ENCODE peak calls at places on chromosomes 13 and 19, in five cellular contexts. One of them, this sample, is unnamed.
A peak's percentile ranks its signal among the peaks of the same experiment; 100 is the strongest.

GRCh38 chr13:45412274-45413049 is 5.7 kb downstream of the SLC25A30 start:
- DNase-seq in bronchial epithelial cell: peak; percentile 24
- DNase-seq in B cell: no peak
- DNase-seq in esophagus muscularis mucosa: no peak
- DNase-seq in heart left ventricle: no peak
- DNase-seq in this sample: no peak

GRCh38 chr19:6236310-6237291 is 43.2 kb downstream of the MLLT1 start:
- DNase-seq in bronchial epithelial cell: peak; percentile 43
- DNase-seq in B cell: no peak
- DNase-seq in esophagus muscularis mucosa: no peak
- DNase-seq in heart left ventricle: peak; percentile 55
- DNase-seq in this sample: peak; percentile 89

GRCh38 chr13:30421093-30422055 is 919 bp upstream of the UBE2L5 start:
- DNase-seq in bronchial epithelial cell: peak; percentile 58
- DNase-seq in B cell: peak; percentile 56
- DNase-seq in esophagus muscularis mucosa: peak; percentile 95
- DNase-seq in heart left ventricle: peak; percentile 92
- DNase-seq in this sample: peak; percentile 75

GRCh38 chr19:5719274-5719960 is 529 bp downstream of the LONP1 start:
- DNase-seq in bronchial epithelial cell: peak; percentile 37
- DNase-seq in B cell: no peak
- DNase-seq in esophagus muscularis mucosa: no peak
- DNase-seq in heart left ventricle: peak; percentile 37
- DNase-seq in this sample: no peak

GRCh38 chr19:1739960-1740629 is 13.2 kb upstream of the ONECUT3 start:
- DNase-seq in bronchial epithelial cell: no peak
- DNase-seq in B cell: no peak
- DNase-seq in esophagus muscularis mucosa: no peak
- DNase-seq in heart left ventricle: no peak
- DNase-seq in this sample: no peak

GRCh38 chr13:41411536-41411935 is 45.8 kb upstream of the RGCC start:
- DNase-seq in bronchial epithelial cell: peak; percentile 50
- DNase-seq in B cell: peak; percentile 26
- DNase-seq in esophagus muscularis mucosa: peak; percentile 90
- DNase-seq in heart left ventricle: no peak
- DNase-seq in this sample: peak; percentile 25

GRCh38 chr13:41492432-41493267 is 35.3 kb downstream of the RGCC start:
- DNase-seq in bronchial epithelial cell: no peak
- DNase-seq in B cell: peak; percentile 51
- DNase-seq in esophagus muscularis mucosa: peak; percentile 70
- DNase-seq in heart left ventricle: no peak
- DNase-seq in this sample: no peak

GRCh38 chr13:27374650-27375049 is 49.8 kb upstream of the GTF3A start:
- DNase-seq in bronchial epithelial cell: peak; percentile 77
- DNase-seq in B cell: peak; percentile 76
- DNase-seq in esophagus muscularis mucosa: no peak
- DNase-seq in heart left ventricle: peak; percentile 58
- DNase-seq in this sample: peak; percentile 58

GRCh38 chr13:28601581-28601980 is 57.3 kb upstream of the POMP start:
- DNase-seq in bronchial epithelial cell: no peak
- DNase-seq in B cell: no peak
- DNase-seq in esophagus muscularis mucosa: no peak
- DNase-seq in heart left ventricle: no peak
- DNase-seq in this sample: no peak

GRCh38 chr13:60397693-60398437 is 845 bp downstream of the TDRD3 start:
- DNase-seq in bronchial epithelial cell: peak; percentile 33
- DNase-seq in B cell: peak; percentile 70
- DNase-seq in esophagus muscularis mucosa: peak; percentile 92
- DNase-seq in heart left ventricle: peak; percentile 73
- DNase-seq in this sample: peak; percentile 41

GRCh38 chr19:2239771-2240770 is 3.4 kb downstream of the SF3A2 start:
- DNase-seq in bronchial epithelial cell: no peak
- DNase-seq in B cell: no peak
- DNase-seq in esophagus muscularis mucosa: peak; percentile 93
- DNase-seq in heart left ventricle: no peak
- DNase-seq in this sample: no peak

GRCh38 chr13:93190006-93190405 is 36.6 kb upstream of the GPC6 start:
- DNase-seq in bronchial epithelial cell: no peak
- DNase-seq in B cell: no peak
- DNase-seq in esophagus muscularis mucosa: no peak
- DNase-seq in heart left ventricle: no peak
- DNase-seq in this sample: no peak

GRCh38 chr19:3665681-3666544 is 34.4 kb downstream of the PIP5K1C start:
- DNase-seq in bronchial epithelial cell: no peak
- DNase-seq in B cell: peak; percentile 84
- DNase-seq in esophagus muscularis mucosa: no peak
- DNase-seq in heart left ventricle: peak; percentile 65
- DNase-seq in this sample: no peak

GRCh38 chr19:48329167-48329891 is 4.0 kb downstream of the EMP3 start:
- DNase-seq in bronchial epithelial cell: peak; percentile 68
- DNase-seq in B cell: peak; percentile 54
- DNase-seq in esophagus muscularis mucosa: no peak
- DNase-seq in heart left ventricle: no peak
- DNase-seq in this sample: no peak

GRCh38 chr13:99086149-99086868 is 108.4 kb upstream of the DOCK9 start:
- DNase-seq in bronchial epithelial cell: peak; percentile 46
- DNase-seq in B cell: peak; percentile 85
- DNase-seq in esophagus muscularis mucosa: no peak
- DNase-seq in heart left ventricle: peak; percentile 71
- DNase-seq in this sample: peak; percentile 43

GRCh38 chr13:67438465-67438864 is 208.3 kb upstream of the PCDH9 start:
- DNase-seq in bronchial epithelial cell: no peak
- DNase-seq in B cell: no peak
- DNase-seq in esophagus muscularis mucosa: no peak
- DNase-seq in heart left ventricle: no peak
- DNase-seq in this sample: no peak

GRCh38 chr13:69274231-69274630 is 833.4 kb upstream of the ATXN8OS start:
- DNase-seq in bronchial epithelial cell: peak; percentile 28
- DNase-seq in B cell: no peak
- DNase-seq in esophagus muscularis mucosa: no peak
- DNase-seq in heart left ventricle: no peak
- DNase-seq in this sample: no peak

GRCh38 chr19:47776568-47776967 is 1.9 kb upstream of the SELENOW start:
- DNase-seq in bronchial epithelial cell: peak; percentile 100
- DNase-seq in B cell: no peak
- DNase-seq in esophagus muscularis mucosa: no peak
- DNase-seq in heart left ventricle: no peak
- DNase-seq in this sample: peak; percentile 28

GRCh38 chr19:35531291-35531690 is 2.0 kb upstream of the GAPDHS start:
- DNase-seq in bronchial epithelial cell: peak; percentile 53
- DNase-seq in B cell: no peak
- DNase-seq in esophagus muscularis mucosa: no peak
- DNase-seq in heart left ventricle: no peak
- DNase-seq in this sample: peak; percentile 43

GRCh38 chr13:112325941-112326645 is 50.1 kb upstream of the SPACA7 start:
- DNase-seq in bronchial epithelial cell: no peak
- DNase-seq in B cell: no peak
- DNase-seq in esophagus muscularis mucosa: no peak
- DNase-seq in heart left ventricle: peak; percentile 59
- DNase-seq in this sample: no peak

GRCh38 chr13:94369862-94370491 is 109.5 kb downstream of the DCT start:
- DNase-seq in bronchial epithelial cell: no peak
- DNase-seq in B cell: no peak
- DNase-seq in esophagus muscularis mucosa: peak; percentile 77
- DNase-seq in heart left ventricle: no peak
- DNase-seq in this sample: no peak

GRCh38 chr13:94712812-94713555 is 639 bp upstream of the SOX21 start:
- DNase-seq in bronchial epithelial cell: no peak
- DNase-seq in B cell: no peak
- DNase-seq in esophagus muscularis mucosa: peak; percentile 83
- DNase-seq in heart left ventricle: no peak
- DNase-seq in this sample: no peak

GRCh38 chr13:98746968-98747367 is 5.5 kb downstream of the SLC15A1 start:
- DNase-seq in bronchial epithelial cell: peak; percentile 58
- DNase-seq in B cell: no peak
- DNase-seq in esophagus muscularis mucosa: no peak
- DNase-seq in heart left ventricle: no peak
- DNase-seq in this sample: peak; percentile 96

GRCh38 chr19:5128932-5129389 is 160.0 kb downstream of the KDM4B start:
- DNase-seq in bronchial epithelial cell: no peak
- DNase-seq in B cell: peak; percentile 43
- DNase-seq in esophagus muscularis mucosa: no peak
- DNase-seq in heart left ventricle: peak; percentile 65
- DNase-seq in this sample: no peak

GRCh38 chr19:10615429-10616023 is 9.8 kb upstream of the SLC44A2 start:
- DNase-seq in bronchial epithelial cell: no peak
- DNase-seq in B cell: peak; percentile 44
- DNase-seq in esophagus muscularis mucosa: no peak
- DNase-seq in heart left ventricle: no peak
- DNase-seq in this sample: no peak

GRCh38 chr19:55488986-55489710 is 912 bp downstream of the SSC5D start:
- DNase-seq in bronchial epithelial cell: no peak
- DNase-seq in B cell: no peak
- DNase-seq in esophagus muscularis mucosa: no peak
- DNase-seq in heart left ventricle: peak; percentile 20
- DNase-seq in this sample: no peak

GRCh38 chr19:524062-524674 is 7.4 kb upstream of the CDC34 start:
- DNase-seq in bronchial epithelial cell: no peak
- DNase-seq in B cell: no peak
- DNase-seq in esophagus muscularis mucosa: no peak
- DNase-seq in heart left ventricle: peak; percentile 58
- DNase-seq in this sample: no peak

GRCh38 chr19:33285441-33285927 is 16.9 kb downstream of the CEBPA start:
- DNase-seq in bronchial epithelial cell: no peak
- DNase-seq in B cell: no peak
- DNase-seq in esophagus muscularis mucosa: no peak
- DNase-seq in heart left ventricle: no peak
- DNase-seq in this sample: no peak

GRCh38 chr19:36115453-36116343 is at the start of gene TBCB:
- DNase-seq in bronchial epithelial cell: no peak
- DNase-seq in B cell: no peak
- DNase-seq in esophagus muscularis mucosa: peak; percentile 96
- DNase-seq in heart left ventricle: peak; percentile 83
- DNase-seq in this sample: peak; percentile 79

GRCh38 chr13:95191821-95192220 is 109.4 kb downstream of the ABCC4 start:
- DNase-seq in bronchial epithelial cell: peak; percentile 43
- DNase-seq in B cell: peak; percentile 72
- DNase-seq in esophagus muscularis mucosa: peak; percentile 93
- DNase-seq in heart left ventricle: peak; percentile 85
- DNase-seq in this sample: peak; percentile 67

GRCh38 chr13:21719463-21719862 is 48.6 kb downstream of the FGF9 start:
- DNase-seq in bronchial epithelial cell: peak; percentile 52
- DNase-seq in B cell: no peak
- DNase-seq in esophagus muscularis mucosa: no peak
- DNase-seq in heart left ventricle: no peak
- DNase-seq in this sample: no peak

GRCh38 chr19:3098515-3099346 is 4.6 kb downstream of the GNA11 start:
- DNase-seq in bronchial epithelial cell: no peak
- DNase-seq in B cell: peak; percentile 63
- DNase-seq in esophagus muscularis mucosa: no peak
- DNase-seq in heart left ventricle: peak; percentile 91
- DNase-seq in this sample: no peak

GRCh38 chr13:44692173-44692713 is 116.1 kb upstream of the TSC22D1 start:
- DNase-seq in bronchial epithelial cell: no peak
- DNase-seq in B cell: no peak
- DNase-seq in esophagus muscularis mucosa: no peak
- DNase-seq in heart left ventricle: no peak
- DNase-seq in this sample: no peak

GRCh38 chr19:1618157-1619093 is 13.2 kb upstream of the UQCR11 start:
- DNase-seq in bronchial epithelial cell: peak; percentile 15
- DNase-seq in B cell: peak; percentile 42
- DNase-seq in esophagus muscularis mucosa: no peak
- DNase-seq in heart left ventricle: no peak
- DNase-seq in this sample: peak; percentile 46

GRCh38 chr19:10553087-10553667 is 9.5 kb downstream of the ATG4D start:
- DNase-seq in bronchial epithelial cell: no peak
- DNase-seq in B cell: no peak
- DNase-seq in esophagus muscularis mucosa: no peak
- DNase-seq in heart left ventricle: no peak
- DNase-seq in this sample: no peak

GRCh38 chr13:113509989-113510388 is 19.5 kb upstream of the DCUN1D2 start:
- DNase-seq in bronchial epithelial cell: no peak
- DNase-seq in B cell: no peak
- DNase-seq in esophagus muscularis mucosa: no peak
- DNase-seq in heart left ventricle: no peak
- DNase-seq in this sample: no peak
- TF ChIP-seq CTCF in bronchial epithelial cell: no peak
- TF ChIP-seq CTCF in B cell: no peak
- TF ChIP-seq CTCF in esophagus muscularis mucosa: no peak
- TF ChIP-seq CTCF in heart left ventricle: no peak
- TF ChIP-seq CTCF in this sample: no peak

GRCh38 chr13:75537401-75538365 is at the start of gene COMMD6:
- DNase-seq in bronchial epithelial cell: peak; percentile 80
- DNase-seq in B cell: peak; percentile 81
- DNase-seq in esophagus muscularis mucosa: peak; percentile 93
- DNase-seq in heart left ventricle: peak; percentile 87
- DNase-seq in this sample: peak; percentile 75
- TF ChIP-seq CTCF in bronchial epithelial cell: peak; percentile 30
- TF ChIP-seq CTCF in B cell: peak; percentile 46
- TF ChIP-seq CTCF in esophagus muscularis mucosa: peak; percentile 87
- TF ChIP-seq CTCF in heart left ventricle: peak; percentile 43
- TF ChIP-seq CTCF in this sample: peak; percentile 76

DNA sequence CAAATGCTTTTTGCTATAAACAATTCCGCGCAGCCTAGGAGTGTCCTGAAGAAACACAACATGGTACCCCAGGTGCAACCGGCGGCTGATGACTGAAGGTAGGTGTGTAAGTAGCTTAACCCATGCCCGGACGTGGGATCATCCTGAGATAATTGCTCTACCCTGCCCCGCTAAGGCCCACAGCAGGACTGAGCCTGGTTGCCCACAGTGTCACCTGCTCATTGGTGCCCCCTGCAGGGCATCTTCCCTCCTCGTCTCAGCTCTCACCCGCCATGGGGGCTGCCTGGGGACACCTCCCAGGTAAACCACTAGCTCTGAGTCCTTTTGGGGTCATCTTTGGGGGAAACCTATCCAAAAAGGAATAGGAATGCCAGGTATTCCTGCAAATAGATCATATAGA is 22.3 kb downstream of the TMEM161A start:
- DNase-seq in bronchial epithelial cell: no peak
- DNase-seq in B cell: peak; percentile 63
- DNase-seq in esophagus muscularis mucosa: no peak
- DNase-seq in heart left ventricle: no peak
- DNase-seq in this sample: no peak
- TF ChIP-seq CTCF in bronchial epithelial cell: peak; percentile 43
- TF ChIP-seq CTCF in B cell: peak; percentile 53
- TF ChIP-seq CTCF in esophagus muscularis mucosa: peak; percentile 45
- TF ChIP-seq CTCF in heart left ventricle: no peak
- TF ChIP-seq CTCF in this sample: peak; percentile 70

GRCh38 chr13:77478645-77478997 is 56.9 kb upstream of the SCEL start:
- DNase-seq in bronchial epithelial cell: no peak
- DNase-seq in B cell: no peak
- DNase-seq in esophagus muscularis mucosa: no peak
- DNase-seq in heart left ventricle: no peak
- DNase-seq in this sample: no peak
- TF ChIP-seq CTCF in bronchial epithelial cell: no peak
- TF ChIP-seq CTCF in B cell: peak; percentile 46
- TF ChIP-seq CTCF in esophagus muscularis mucosa: no peak
- TF ChIP-seq CTCF in heart left ventricle: no peak
- TF ChIP-seq CTCF in this sample: peak; percentile 17

DNA sequence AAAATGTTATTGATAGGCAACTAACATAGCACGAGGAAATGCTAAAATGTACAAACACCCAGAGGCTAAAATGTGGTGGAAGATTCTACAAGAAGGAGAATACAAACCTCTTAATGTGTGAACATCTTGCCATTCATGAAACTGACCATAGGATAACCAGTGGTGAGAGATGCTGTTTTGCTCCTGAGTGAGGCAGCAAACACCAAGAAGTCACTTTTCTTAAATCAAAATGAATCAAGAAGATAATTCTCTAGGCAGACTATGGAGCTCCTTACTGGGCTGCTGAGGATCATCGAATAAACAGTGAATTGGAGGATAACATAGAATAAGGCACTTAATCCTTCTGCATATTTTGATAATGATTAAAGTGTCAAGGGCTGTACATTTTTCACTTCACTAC is 375.4 kb upstream of the SLITRK6 start:
- DNase-seq in bronchial epithelial cell: no peak
- DNase-seq in B cell: no peak
- DNase-seq in esophagus muscularis mucosa: no peak
- DNase-seq in heart left ventricle: no peak
- DNase-seq in this sample: no peak
- TF ChIP-seq CTCF in bronchial epithelial cell: no peak
- TF ChIP-seq CTCF in B cell: no peak
- TF ChIP-seq CTCF in esophagus muscularis mucosa: no peak
- TF ChIP-seq CTCF in heart left ventricle: no peak
- TF ChIP-seq CTCF in this sample: no peak